ENCODE peak calls at places on chromosomes 6 and 20, in five cellular contexts. G, U, B, I and N are unnamed samples.

GRCh38 chr20:7980332-7981046 is 39.1 kb downstream of the TMX4 start:
- DNase-seq in G (peak; percentile 61), U (peak; percentile 23), B (peak; percentile 7), I (no peak), N (no peak)

GRCh38 chr20:15278041-15278440 is 940.6 kb upstream of the FLRT3 start:
- DNase-seq in G (no peak), U (no peak), B (no peak), I (peak; percentile 15), N (no peak)

GRCh38 chr20:59577037-59577808 is 27.1 kb upstream of the PHACTR3 start:
- DNase-seq in G (no peak), U (no peak), B (no peak), I (no peak), N (no peak)

GRCh38 chr6:27565839-27566779 is 93.2 kb upstream of the ZNF184 start:
- DNase-seq in G (no peak), U (no peak), B (no peak), I (no peak), N (no peak)

GRCh38 chr6:28136585-28137457 is 4.9 kb upstream of the ZKSCAN8 start:
- DNase-seq in G (peak; percentile 98), U (peak; percentile 78), B (peak; percentile 72), I (no peak), N (peak; percentile 75)

GRCh38 chr6:154558984-154559383 is 48.5 kb upstream of the CNKSR3 start:
- DNase-seq in G (no peak), U (no peak), B (no peak), I (no peak), N (no peak)

GRCh38 chr20:22581437-22582385 is 2.7 kb downstream of the FOXA2 start:
- DNase-seq in G (no peak), U (no peak), B (no peak), I (no peak), N (no peak)

GRCh38 chr6:12289655-12290489 is at the start of gene EDN1:
- DNase-seq in G (peak; percentile 93), U (peak; percentile 69), B (peak; percentile 85), I (no peak), N (no peak)

GRCh38 chr20:14046534-14046933 is 51.2 kb downstream of the MACROD2 start:
- DNase-seq in G (no peak), U (no peak), B (no peak), I (no peak), N (no peak)

GRCh38 chr20:10536531-10536930 is 101.4 kb downstream of the SLX4IP start:
- DNase-seq in G (peak; percentile 64), U (no peak), B (no peak), I (no peak), N (no peak)

GRCh38 chr6:144574796-144575195 is 289.7 kb downstream of the UTRN start:
- DNase-seq in G (no peak), U (no peak), B (no peak), I (no peak), N (no peak)

GRCh38 chr6:47749726-47750125 is 32.1 kb upstream of the OPN5 start:
- DNase-seq in G (no peak), U (no peak), B (no peak), I (no peak), N (no peak)

GRCh38 chr20:13455713-13456112 is 183.0 kb downstream of the TASP1 start:
- DNase-seq in G (peak; percentile 46), U (no peak), B (no peak), I (no peak), N (no peak)

GRCh38 chr6:143823463-143824006 is 19.6 kb upstream of the LTV1 start:
- DNase-seq in G (no peak), U (no peak), B (no peak), I (no peak), N (no peak)

GRCh38 chr6:170243386-170243785 is 47.5 kb downstream of the DLL1 start:
- DNase-seq in G (no peak), U (no peak), B (no peak), I (no peak), N (no peak)

GRCh38 chr20:5061209-5061608 is 58.5 kb downstream of the PCNA start:
- DNase-seq in G (no peak), U (peak; percentile 89), B (no peak), I (peak; percentile 65), N (no peak)

GRCh38 chr6:75843401-75843800 is 94.4 kb downstream of the MYO6 start:
- DNase-seq in G (no peak), U (no peak), B (no peak), I (no peak), N (no peak)

GRCh38 chr6:27311806-27312145 is 297 bp downstream of the POM121L2 start:
- DNase-seq in G (no peak), U (no peak), B (no peak), I (no peak), N (no peak)

GRCh38 chr20:63451821-63452220 is 20.6 kb downstream of the KCNQ2 start:
- DNase-seq in G (no peak), U (no peak), B (no peak), I (no peak), N (no peak)

GRCh38 chr20:63454729-63455567 is 17.5 kb downstream of the KCNQ2 start:
- DNase-seq in G (no peak), U (no peak), B (no peak), I (no peak), N (no peak)

GRCh38 chr20:63452341-63453028 is 20.0 kb downstream of the KCNQ2 start:
- DNase-seq in G (no peak), U (no peak), B (no peak), I (no peak), N (no peak)

GRCh38 chr20:63455568-63455859 is 16.9 kb downstream of the KCNQ2 start:
- DNase-seq in G (no peak), U (no peak), B (no peak), I (no peak), N (no peak)

DNA sequence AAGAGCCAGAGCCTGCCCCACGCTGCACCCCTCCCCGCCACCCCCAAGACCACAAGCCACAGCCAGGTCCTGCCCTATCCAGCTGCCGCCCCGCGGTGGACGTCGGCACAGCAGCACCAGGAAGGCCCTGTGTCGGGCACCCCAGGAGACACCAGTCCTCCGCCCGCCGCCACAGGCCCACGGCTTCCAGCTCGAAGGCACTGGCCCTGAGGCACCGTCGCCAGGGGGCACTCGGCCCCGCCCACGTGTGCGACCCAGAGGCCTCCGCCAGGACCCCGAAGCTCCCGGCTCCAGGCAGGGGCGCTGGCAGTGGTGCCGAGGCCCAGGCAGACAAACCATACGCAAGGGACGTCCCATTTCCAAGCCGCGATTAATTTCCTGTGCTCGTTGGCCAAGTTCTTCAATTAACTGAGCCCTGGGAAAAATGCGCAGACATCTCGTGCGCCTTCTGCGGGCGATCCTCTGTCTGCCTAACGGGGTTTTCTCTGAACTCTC is 19.4 kb downstream of the KCNQ2 start:
- DNase-seq in G (no peak), U (no peak), B (no peak), I (no peak), N (no peak)
- TF ChIP-seq CTCF in G (peak; percentile 11), U (no peak), B (no peak), I (peak; percentile 10), N (no peak)

GRCh38 chr6:159043236-159043635 is 1.6 kb downstream of the TAGAP start:
- DNase-seq in G (no peak), U (no peak), B (no peak), I (no peak), N (no peak)

GRCh38 chr6:159042003-159042823 is 2.6 kb downstream of the TAGAP start:
- DNase-seq in G (peak; percentile 64), U (peak; percentile 68), B (peak; percentile 63), I (peak; percentile 42), N (peak; percentile 62)

GRCh38 chr6:159041181-159041580 is 3.6 kb downstream of the TAGAP start:
- DNase-seq in G (no peak), U (no peak), B (no peak), I (no peak), N (no peak)

GRCh38 chr6:159043986-159044385 is 805 bp downstream of the TAGAP start:
- DNase-seq in G (no peak), U (no peak), B (no peak), I (no peak), N (peak; percentile 47)

DNA sequence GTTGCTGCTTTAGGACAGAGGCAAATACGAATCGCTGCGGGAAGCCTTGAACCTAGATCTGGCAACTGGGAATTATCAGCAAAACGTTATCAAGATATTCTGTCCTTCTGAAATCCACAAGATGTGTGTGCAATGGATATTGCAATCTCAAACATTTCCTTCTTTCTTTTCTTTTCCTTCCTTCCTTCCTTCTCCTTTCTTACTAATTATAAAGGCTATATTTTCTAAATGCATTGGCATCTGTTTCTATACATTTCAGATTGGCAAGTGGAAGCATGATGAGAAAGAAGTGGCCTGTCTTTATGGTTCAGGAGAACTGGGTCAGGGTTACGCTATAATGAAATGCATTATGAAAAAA is 2.0 kb downstream of the TAGAP start:
- DNase-seq in G (no peak), U (no peak), B (no peak), I (no peak), N (no peak)
- TF ChIP-seq CTCF in G (no peak), U (no peak), B (peak; percentile 39), I (no peak), N (peak; percentile 68)

GRCh38 chr6:166443166-166443565 is 60.4 kb upstream of the MPC1 start:
- DNase-seq in G (no peak), U (no peak), B (no peak), I (no peak), N (no peak)
- TF ChIP-seq CTCF in G (no peak), U (peak; percentile 73), B (no peak), I (no peak), N (no peak)

DNA sequence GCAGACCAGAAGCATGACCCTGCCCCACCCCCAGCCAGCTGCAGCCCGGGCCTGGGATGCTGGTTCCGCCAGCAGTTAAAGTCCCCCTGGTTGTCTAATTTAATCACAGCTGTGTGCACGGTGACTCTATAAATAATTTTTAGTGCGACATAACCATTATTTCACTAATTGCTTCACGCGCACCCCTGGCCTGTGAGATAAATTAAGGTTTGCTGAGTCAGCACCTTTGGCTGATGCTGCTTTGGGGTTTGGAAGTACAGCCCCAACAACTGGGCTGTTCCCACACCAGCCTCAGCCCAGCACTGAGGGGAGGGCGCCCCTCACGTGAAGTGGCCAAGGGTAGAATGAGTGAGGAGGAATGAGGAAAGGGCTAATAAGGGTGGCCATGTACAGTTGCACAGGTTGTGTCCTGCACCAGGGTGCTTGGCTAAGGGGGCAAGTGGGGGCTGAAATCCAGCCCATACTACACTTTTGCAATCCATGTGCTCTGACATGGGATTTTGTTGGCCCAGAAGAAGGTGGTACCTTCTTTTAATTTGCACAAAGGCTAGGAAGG is 26.2 kb upstream of the CDH22 start:
- DNase-seq in G (no peak), U (no peak), B (no peak), I (no peak), N (no peak)
- TF ChIP-seq CTCF in G (no peak), U (no peak), B (no peak), I (no peak), N (no peak)

GRCh38 chr20:50865114-50865513 is 66.1 kb downstream of the ADNP start:
- DNase-seq in G (no peak), U (no peak), B (no peak), I (no peak), N (no peak)
- TF ChIP-seq CTCF in G (no peak), U (no peak), B (no peak), I (no peak), N (no peak)

DNA sequence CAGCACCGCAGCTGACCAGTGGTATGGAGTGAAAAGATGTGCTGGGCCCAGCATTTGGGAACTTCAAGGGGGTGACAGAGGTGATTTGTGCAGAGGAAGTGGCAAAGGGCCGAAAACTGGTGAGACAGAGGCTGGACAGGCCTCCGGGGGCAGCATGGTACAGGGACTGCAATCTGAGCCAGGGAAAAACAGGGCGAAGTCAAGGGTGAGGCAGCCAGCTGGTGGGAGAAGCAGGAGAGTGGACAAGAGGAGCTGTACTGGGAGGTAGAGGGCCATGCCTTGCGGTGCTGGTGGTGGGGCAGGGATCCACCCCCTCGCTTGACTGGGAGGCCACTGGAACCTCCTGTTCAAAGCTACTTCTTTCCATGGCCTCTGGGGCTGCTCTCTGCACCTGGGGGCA is 7.3 kb upstream of the GFRA4 start:
- DNase-seq in G (no peak), U (no peak), B (no peak), I (no peak), N (no peak)
- TF ChIP-seq CTCF in G (peak; percentile 8), U (peak; percentile 18), B (no peak), I (peak; percentile 17), N (no peak)